ENCODE peak calls at places on chromosomes 6 and 20, in seven cellular contexts. X is sigmoid colon, G is stomach, M is prostate gland, A is breast epithelium, D is HCT116, R is H1. N is an unnamed sample.

GRCh38 chr6:104126621-104127020 is 733.1 kb downstream of the HACE1 start:
- DNase-seq in X (no peak), G (no peak), M (no peak), A (no peak), D (no peak), R (no peak), N (no peak)

GRCh38 chr20:20454367-20454766 is 86.5 kb downstream of the INSM1 start:
- DNase-seq in X (no peak), G (no peak), M (no peak), A (no peak), D (no peak), R (no peak), N (no peak)

GRCh38 chr6:29790626-29791025 is 37.0 kb upstream of the HLA-G start:
- DNase-seq in X (no peak), G (no peak), M (no peak), A (no peak), D (peak; percentile 85), R (no peak), N (no peak)

GRCh38 chr6:7267521-7268091 is 45.4 kb downstream of the SSR1 start:
- DNase-seq in X (peak; percentile 73), G (peak; percentile 88), M (peak; percentile 88), A (peak; percentile 89), D (peak; percentile 54), R (no peak), N (peak; percentile 83)

GRCh38 chr20:3819413-3820047 is 817 bp upstream of the AP5S1 start:
- DNase-seq in X (peak; percentile 72), G (no peak), M (no peak), A (no peak), D (no peak), R (peak; percentile 49), N (no peak)

GRCh38 chr6:139037490-139037889 is 8.9 kb downstream of the ABRACL start:
- DNase-seq in X (no peak), G (no peak), M (no peak), A (no peak), D (no peak), R (no peak), N (no peak)

GRCh38 chr6:144327081-144327480 is 41.9 kb downstream of the UTRN start:
- DNase-seq in X (no peak), G (no peak), M (peak; percentile 74), A (no peak), D (no peak), R (no peak), N (no peak)

GRCh38 chr6:121335111-121336008 is 1.1 kb upstream of the TBC1D32 start:
- DNase-seq in X (no peak), G (no peak), M (no peak), A (no peak), D (no peak), R (no peak), N (no peak)

GRCh38 chr6:170088349-170088951 is 202.4 kb downstream of the DLL1 start:
- DNase-seq in X (peak; percentile 62), G (peak; percentile 25), M (no peak), A (peak; percentile 37), D (no peak), R (no peak), N (peak; percentile 49)

GRCh38 chr20:19668406-19668805 is 89.7 kb upstream of the RIN2 start:
- DNase-seq in X (no peak), G (no peak), M (no peak), A (no peak), D (no peak), R (no peak), N (no peak)

GRCh38 chr20:10093087-10093591 is 58.4 kb downstream of the ANKEF1 start:
- DNase-seq in X (no peak), G (no peak), M (no peak), A (no peak), D (no peak), R (no peak), N (no peak)

GRCh38 chr6:168949876-168950499 is 303.7 kb downstream of the THBS2 start:
- DNase-seq in X (no peak), G (no peak), M (no peak), A (no peak), D (no peak), R (no peak), N (no peak)

GRCh38 chr20:63428906-63429575 is 43.4 kb downstream of the KCNQ2 start:
- DNase-seq in X (no peak), G (no peak), M (no peak), A (no peak), D (no peak), R (no peak), N (no peak)

GRCh38 chr20:52236292-52236691 is 44.7 kb upstream of the ZFP64 start:
- DNase-seq in X (no peak), G (no peak), M (no peak), A (no peak), D (no peak), R (no peak), N (no peak)

GRCh38 chr6:55198708-55199107 is 24.4 kb downstream of the HCRTR2 start:
- DNase-seq in X (no peak), G (no peak), M (no peak), A (no peak), D (no peak), R (no peak), N (no peak)

DNA sequence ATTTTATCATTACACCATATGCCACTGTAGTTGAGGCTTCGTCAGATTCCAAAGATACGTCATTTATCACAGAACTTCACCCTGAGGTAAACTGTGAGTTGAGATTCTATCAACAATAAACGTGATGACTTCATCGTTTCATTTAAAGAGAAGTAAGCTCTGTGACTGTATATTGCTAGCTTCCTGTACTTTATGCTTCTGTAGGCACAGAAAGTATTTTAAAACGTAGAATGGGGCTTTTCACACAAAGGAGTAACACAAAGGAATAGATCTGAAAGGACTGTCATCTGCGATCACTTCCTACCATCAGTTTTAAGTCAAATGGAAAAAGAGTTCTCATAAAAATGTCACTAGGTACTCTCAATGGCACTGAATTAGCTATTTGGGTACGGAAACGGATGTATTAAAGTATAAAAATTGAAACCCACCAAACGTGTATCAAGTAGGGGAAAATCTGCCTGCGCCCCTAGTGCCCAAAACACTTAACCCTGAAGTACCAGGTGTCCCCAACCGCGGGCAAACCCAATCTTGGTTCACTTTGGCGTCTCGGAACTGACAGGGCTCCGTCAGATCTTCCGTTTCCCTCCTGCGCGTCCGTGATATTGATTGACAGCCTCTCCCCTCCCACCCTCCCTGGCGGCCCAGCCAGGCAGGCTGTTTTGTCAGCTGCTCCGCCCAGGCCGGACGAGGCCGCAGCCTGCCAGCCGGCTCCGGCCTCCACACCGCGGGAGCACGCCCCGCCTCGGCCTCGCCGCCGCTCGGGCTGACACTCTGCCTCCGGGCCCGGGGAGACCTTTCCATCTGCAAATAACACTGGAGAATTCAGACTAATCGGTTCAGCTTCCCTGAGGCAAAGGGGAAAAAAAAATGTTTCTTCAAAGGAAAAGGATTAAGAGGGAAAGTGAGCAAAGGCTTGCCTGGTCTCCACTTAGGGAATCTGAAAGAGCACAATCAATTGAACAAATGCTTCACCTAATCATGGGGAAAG is 234.7 kb upstream of the MCHR2 start:
- DNase-seq in X (peak; percentile 63), G (peak; percentile 75), M (peak; percentile 43), A (peak; percentile 74), D (peak; percentile 69), R (peak; percentile 82), N (peak; percentile 69)
- TF ChIP-seq POLR2AphosphoS5 in X (no peak), G (peak; percentile 9), M (no peak), A (no peak), D (peak; percentile 73), R (no peak), N (no peak)

GRCh38 chr6:123091896-123092271 is 95.8 kb downstream of the CLVS2 start:
- DNase-seq in X (no peak), G (no peak), M (no peak), A (no peak), D (no peak), R (no peak), N (no peak)

GRCh38 chr6:123089223-123089622 is 93.2 kb downstream of the CLVS2 start:
- DNase-seq in X (no peak), G (no peak), M (peak; percentile 15), A (no peak), D (no peak), R (no peak), N (no peak)

GRCh38 chr6:123091091-123091895 is 95.3 kb downstream of the CLVS2 start:
- DNase-seq in X (no peak), G (peak; percentile 27), M (peak; percentile 78), A (no peak), D (no peak), R (no peak), N (no peak)

DNA sequence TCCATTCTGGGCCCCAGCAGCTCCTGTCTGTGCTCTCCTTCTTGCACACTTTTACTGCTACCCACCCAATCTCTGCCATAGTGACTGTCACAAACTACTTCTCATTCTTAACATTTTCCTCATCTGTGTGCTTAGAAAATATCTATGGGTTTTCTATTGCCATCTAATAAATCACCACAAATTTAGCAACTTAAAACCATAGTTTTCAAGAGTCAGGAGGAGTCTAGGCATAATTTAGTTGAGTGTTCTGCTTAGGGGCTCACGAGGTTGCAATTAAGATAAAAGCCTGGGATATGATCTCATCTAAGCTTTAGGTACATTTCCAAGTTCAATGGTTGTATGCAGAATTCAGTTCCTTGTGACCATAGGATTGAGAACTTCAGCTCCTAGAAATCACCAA is 98.7 kb downstream of the CLVS2 start:
- DNase-seq in X (no peak), G (no peak), M (no peak), A (no peak), D (no peak), R (no peak), N (no peak)
- H3K9me3 ChIP-seq in X (no peaks in the 10 kb centered on the region), G (no peaks in the 10 kb centered on the region), M (no peaks in the 10 kb centered on the region), A (no peaks in the 10 kb centered on the region), D (no peaks in the 10 kb centered on the region), R (no peaks in the 10 kb centered on the region), N (no peaks in the 10 kb centered on the region)

DNA sequence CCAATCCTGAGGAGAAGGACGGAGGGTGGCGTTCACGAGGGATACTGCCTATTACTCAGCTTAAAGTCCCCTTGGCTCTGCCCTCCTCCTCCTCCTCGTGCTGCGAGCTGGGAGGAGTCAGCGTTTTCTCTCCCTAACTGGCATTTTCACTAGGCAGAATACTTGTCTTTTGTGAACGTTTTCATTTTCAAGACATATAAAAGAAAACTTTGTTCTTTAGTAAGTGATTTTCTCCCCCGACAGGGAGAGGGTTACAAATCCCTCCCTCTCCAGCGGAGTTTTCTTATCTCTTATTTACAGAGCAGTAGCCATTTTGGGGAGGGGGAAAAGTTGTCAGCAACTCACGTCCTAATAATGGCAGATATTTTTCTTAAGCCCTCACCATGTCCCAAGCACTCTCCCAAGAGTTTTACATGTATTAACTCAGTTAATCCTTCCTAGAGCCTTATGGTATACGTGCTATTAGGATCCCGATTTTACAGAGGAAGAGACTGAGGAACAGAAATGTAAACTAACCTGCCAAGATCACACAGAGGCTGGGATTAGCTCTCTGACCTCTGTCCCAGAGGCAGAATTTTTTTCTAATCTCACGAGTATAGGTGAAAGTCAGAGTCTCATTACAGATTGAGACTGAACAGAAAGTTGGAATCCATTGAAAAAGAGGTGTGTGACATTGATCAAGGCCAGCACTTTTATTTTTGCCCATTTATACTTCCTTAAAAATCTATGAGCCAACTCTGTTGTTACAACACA is 30.0 kb upstream of the ZNF217 start:
- DNase-seq in X (peak; percentile 87), G (peak; percentile 63), M (peak; percentile 69), A (peak; percentile 63), D (no peak), R (no peak), N (peak; percentile 86)
- TF ChIP-seq POLR2AphosphoS5 in X (peak; percentile 67), G (peak; percentile 67), M (peak; percentile 55), A (no peak), D (peak; percentile 81), R (peak; percentile 86), N (peak; percentile 70)

GRCh38 chr20:31260326-31260932 is 3.0 kb downstream of the DEFB115 start:
- DNase-seq in X (no peak), G (no peak), M (no peak), A (no peak), D (peak; percentile 33), R (no peak), N (no peak)

GRCh38 chr20:31256959-31257358 is 505 bp upstream of the DEFB115 start:
- DNase-seq in X (no peak), G (no peak), M (no peak), A (no peak), D (no peak), R (no peak), N (no peak)

GRCh38 chr20:31257364-31257763 is at the start of gene DEFB115:
- DNase-seq in X (no peak), G (no peak), M (no peak), A (no peak), D (no peak), R (no peak), N (no peak)
- H3K9me3 ChIP-seq in X (no peaks in the 10 kb centered on the region), G (peaks cover 6% of the 10 kb centered on the region), M (no peaks in the 10 kb centered on the region), A (no peaks in the 10 kb centered on the region), D (no peaks in the 10 kb centered on the region), R (peaks cover 91% of the 10 kb centered on the region), N (peaks cover 12% of the 10 kb centered on the region)

N was measured in suprapubic skin.